ENCODE peak calls at places on chromosomes 13 and 19, in six cellular contexts. A, F, O, M, Y and N are unnamed samples.

GRCh38 chr19:30116530-30116929 is 174.5 kb downstream of the URI1 start:
- DNase-seq in A (no peak), F (no peak), O (no peak), M (no peak), Y (no peak), N (no peak)

GRCh38 chr19:35558400-35559280 is 4.8 kb downstream of the ATP4A start:
- DNase-seq in A (no peak), F (no peak), O (no peak), M (no peak), Y (no peak), N (no peak)

GRCh38 chr13:68927387-68928026 is 1180.1 kb upstream of the ATXN8OS start:
- DNase-seq in A (no peak), F (no peak), O (no peak), M (peak), Y (no peak), N (no peak)

GRCh38 chr19:4582980-4583842 is 23.7 kb upstream of the SEMA6B start:
- DNase-seq in A (no peak), F (no peak), O (no peak), M (peak), Y (no peak), N (no peak)

GRCh38 chr13:30355405-30355741 is 48.0 kb upstream of the KATNAL1 start:
- DNase-seq in A (no peak), F (no peak), O (no peak), M (no peak), Y (no peak), N (no peak)

GRCh38 chr13:44050450-44051063 is 170.9 kb downstream of the LACC1 start:
- DNase-seq in A (no peak), F (no peak), O (no peak), M (peak), Y (no peak), N (no peak)

GRCh38 chr19:45103200-45103624 is 10.2 kb downstream of the PPP1R37 start:
- DNase-seq in A (no peak), F (peak), O (no peak), M (no peak), Y (no peak), N (no peak)

GRCh38 chr19:34676697-34677385 is at the start of gene SCGB2B2:
- DNase-seq in A (peak), F (no peak), O (no peak), M (no peak), Y (peak), N (no peak)

GRCh38 chr19:15769586-15769985 is 17.9 kb upstream of the OR10H5 start:
- DNase-seq in A (no peak), F (no peak), O (no peak), M (no peak), Y (no peak), N (no peak)

GRCh38 chr13:94549241-94550029 is 46.5 kb downstream of the TGDS start:
- DNase-seq in A (peak), F (peak), O (peak), M (peak), Y (peak), N (peak)

GRCh38 chr13:85332595-85332994 is 466.6 kb downstream of the SLITRK6 start:
- DNase-seq in A (no peak), F (no peak), O (no peak), M (no peak), Y (no peak), N (no peak)

GRCh38 chr13:106102776-106103175 is 432.7 kb downstream of the EFNB2 start:
- DNase-seq in A (no peak), F (no peak), O (no peak), M (no peak), Y (no peak), N (no peak)

GRCh38 chr13:48400820-48401219 is 12.1 kb downstream of the LPAR6 start:
- DNase-seq in A (peak), F (no peak), O (no peak), M (peak), Y (no peak), N (no peak)

GRCh38 chr13:51760592-51760991 is 43.4 kb downstream of the DHRS12 start:
- DNase-seq in A (no peak), F (no peak), O (no peak), M (no peak), Y (peak), N (no peak)

GRCh38 chr13:71015516-71015915 is 851.5 kb downstream of the DACH1 start:
- DNase-seq in A (no peak), F (no peak), O (no peak), M (no peak), Y (no peak), N (no peak)

GRCh38 chr13:51266642-51267041 is 44.4 kb downstream of the FAM124A start:
- DNase-seq in A (no peak), F (no peak), O (no peak), M (no peak), Y (no peak), N (no peak)

GRCh38 chr19:11339254-11340098 is at the start of gene RAB3D:
- DNase-seq in A (no peak), F (peak), O (peak), M (no peak), Y (peak), N (peak)